ENCODE peak calls at places on chromosomes 3 and 15, in five cellular contexts. Y is cardiac fibroblast; F is foreskin fibroblast; M is Panc1; G is CD4-positive, alpha-beta T cell. Z is an unnamed sample.

GRCh38 chr3:43246956-43247355 is 39.4 kb upstream of the SNRK start:
- DNase-seq in Y (peak; percentile 70), F (no peak), M (no peak), G (no peak), Z (no peak)

GRCh38 chr3:79564192-79564591 is 203.6 kb downstream of the ROBO1 start:
- DNase-seq in Y (no peak), F (no peak), M (no peak), G (no peak), Z (no peak)

GRCh38 chr3:104411760-104412159 is 954.9 kb upstream of the ALCAM start:
- DNase-seq in Y (no peak), F (no peak), M (no peak), G (no peak), Z (no peak)

GRCh38 chr15:90667063-90667754 is 49.9 kb upstream of the BLM start:
- DNase-seq in Y (no peak), F (peak; percentile 54), M (no peak), G (no peak), Z (no peak)

GRCh38 chr15:70190965-70191364 is 93.2 kb upstream of the TLE3 start:
- DNase-seq in Y (no peak), F (no peak), M (no peak), G (no peak), Z (no peak)

GRCh38 chr15:63094495-63094931 is 27.1 kb upstream of the LACTB start:
- DNase-seq in Y (peak; percentile 43), F (peak; percentile 67), M (no peak), G (no peak), Z (no peak)

GRCh38 chr15:74314897-74315438 is 52.5 kb downstream of the CYP11A1 start:
- DNase-seq in Y (no peak), F (no peak), M (no peak), G (no peak), Z (no peak)

GRCh38 chr3:23944007-23944760 is 902 bp upstream of the NR1D2 start:
- DNase-seq in Y (no peak), F (peak; percentile 39), M (no peak), G (no peak), Z (no peak)

GRCh38 chr3:10198761-10199688 is 34.3 kb downstream of the IRAK2 start:
- DNase-seq in Y (peak; percentile 71), F (peak; percentile 59), M (no peak), G (peak; percentile 64), Z (no peak)

GRCh38 chr3:18445421-18446066 is 20.4 kb upstream of the SATB1 start:
- DNase-seq in Y (no peak), F (peak; percentile 9), M (no peak), G (peak; percentile 69), Z (no peak)

GRCh38 chr3:141452045-141452444 is 34.8 kb upstream of the RASA2 start:
- DNase-seq in Y (peak; percentile 88), F (peak; percentile 84), M (peak; percentile 47), G (peak; percentile 15), Z (no peak)

GRCh38 chr15:91271565-91272153 is 171.6 kb downstream of the SV2B start:
- DNase-seq in Y (peak; percentile 77), F (peak; percentile 79), M (peak; percentile 52), G (peak; percentile 33), Z (peak; percentile 42)

GRCh38 chr3:6351752-6352151 is 509.2 kb upstream of the GRM7 start:
- DNase-seq in Y (no peak), F (no peak), M (no peak), G (no peak), Z (no peak)

GRCh38 chr15:50358805-50359204 is 3.8 kb upstream of the GABPB1 start:
- DNase-seq in Y (peak; percentile 44), F (peak; percentile 68), M (no peak), G (no peak), Z (no peak)

GRCh38 chr15:66738595-66738994 is 36.6 kb downstream of the SMAD6 start:
- DNase-seq in Y (no peak), F (no peak), M (no peak), G (no peak), Z (no peak)

GRCh38 chr3:147361671-147362420 is 44.5 kb downstream of the ZIC4 start:
- DNase-seq in Y (peak; percentile 7), F (peak; percentile 32), M (peak; percentile 5), G (no peak), Z (peak; percentile 37)

GRCh38 chr15:82833283-82833682 is 23.9 kb downstream of the WHAMM start:
- DNase-seq in Y (no peak), F (no peak), M (no peak), G (no peak), Z (no peak)

GRCh38 chr3:38163117-38163870 is 2.0 kb upstream of the OXSR1 start:
- DNase-seq in Y (no peak), F (no peak), M (no peak), G (no peak), Z (no peak)
- TF ChIP-seq CTCF in Y (peak; percentile 7), F (no peak), M (peak; percentile 34), G (no peak), Z (peak; percentile 26)

GRCh38 chr3:126995254-126995770 is 12.4 kb downstream of the PLXNA1 start:
- DNase-seq in Y (no peak), F (no peak), M (no peak), G (no peak), Z (no peak)

GRCh38 chr3:126994661-126995161 is 11.8 kb downstream of the PLXNA1 start:
- DNase-seq in Y (peak; percentile 87), F (peak; percentile 37), M (no peak), G (no peak), Z (no peak)

GRCh38 chr3:126996905-126997304 is 14.0 kb downstream of the PLXNA1 start:
- DNase-seq in Y (peak; percentile 19), F (peak; percentile 80), M (no peak), G (no peak), Z (no peak)

GRCh38 chr3:126997455-126998038 is 14.6 kb downstream of the PLXNA1 start:
- DNase-seq in Y (no peak), F (no peak), M (no peak), G (no peak), Z (no peak)

DNA sequence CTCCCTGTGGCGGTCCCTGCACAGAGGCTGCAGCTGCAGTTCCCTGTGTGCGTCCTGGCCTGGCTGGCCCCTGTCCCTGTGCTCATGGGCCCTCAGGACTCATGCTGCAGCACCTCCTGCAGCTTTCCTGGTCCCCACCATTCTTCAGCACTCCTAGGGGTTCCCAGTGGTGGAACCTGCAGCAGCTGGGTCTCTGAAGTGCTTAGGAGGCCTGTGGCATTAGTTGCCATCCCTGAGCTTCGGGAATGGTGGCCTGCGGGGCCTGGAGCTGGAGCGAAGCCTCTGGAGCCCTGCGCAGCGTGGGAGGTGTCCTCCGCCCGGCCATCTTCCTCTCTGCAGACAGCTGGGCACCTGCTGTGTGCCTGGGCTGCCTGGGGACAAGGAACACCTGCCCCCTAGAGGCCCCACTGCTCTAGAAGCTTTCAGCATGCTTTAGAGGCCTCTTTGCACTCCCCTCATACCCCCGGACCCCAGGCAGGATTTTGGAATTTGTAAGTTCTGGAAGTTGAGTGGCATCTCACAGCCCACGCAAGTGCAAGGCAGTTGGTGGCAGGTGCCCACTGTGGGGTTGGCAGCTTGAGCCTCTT is 13.1 kb downstream of the PLXNA1 start:
- DNase-seq in Y (no peak), F (no peak), M (no peak), G (no peak), Z (no peak)
- TF ChIP-seq CTCF in Y (no peak), F (peak; percentile 20), M (no peak), G (no peak), Z (no peak)

DNA sequence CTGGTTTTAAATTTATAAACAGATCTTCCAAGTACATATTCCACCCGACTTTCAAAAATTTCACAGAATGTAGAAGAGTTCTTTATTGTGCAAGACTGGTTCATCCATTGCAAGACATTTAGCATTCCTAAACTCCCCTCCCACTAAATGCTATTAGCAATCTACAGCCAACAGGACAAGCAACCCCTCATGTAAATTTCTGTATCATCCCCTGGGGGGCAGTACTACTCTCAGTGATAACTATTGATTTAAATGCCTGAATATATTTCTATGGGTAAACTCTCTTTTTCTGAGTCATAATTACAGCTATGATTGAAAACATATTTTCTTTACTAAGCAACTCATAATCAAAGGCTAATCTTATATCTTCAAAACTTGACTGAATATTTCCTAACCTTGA is 10.7 kb upstream of the SLC15A2 start:
- DNase-seq in Y (peak; percentile 44), F (peak; percentile 6), M (no peak), G (no peak), Z (no peak)
- TF ChIP-seq CTCF in Y (peak; percentile 7), F (no peak), M (peak; percentile 54), G (no peak), Z (peak; percentile 34)

DNA sequence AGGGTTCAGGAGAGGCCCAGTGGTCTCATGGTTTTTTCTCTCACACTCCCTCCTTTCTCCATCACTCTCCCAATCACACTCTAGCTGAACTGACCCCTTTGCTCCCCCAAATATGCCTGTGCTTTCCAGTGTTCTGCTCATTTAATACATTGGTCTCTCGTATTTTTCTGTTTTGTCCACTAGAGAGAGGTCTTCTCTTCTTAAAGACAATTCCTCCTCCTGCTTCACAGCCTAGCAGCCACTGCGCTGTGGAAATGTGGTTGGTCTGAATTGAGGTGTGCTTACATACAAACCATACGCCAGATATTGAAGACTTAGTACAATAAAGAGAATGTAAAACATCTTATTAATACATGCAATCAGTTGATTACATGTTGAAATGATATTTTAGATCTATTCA is 60.6 kb upstream of the XCR1 start:
- DNase-seq in Y (peak; percentile 59), F (peak; percentile 76), M (no peak), G (no peak), Z (no peak)
- TF ChIP-seq CTCF in Y (peak; percentile 21), F (peak; percentile 13), M (peak; percentile 29), G (no peak), Z (no peak)

GRCh38 chr15:48968066-48968465 is 4.3 kb upstream of the SHC4 start:
- DNase-seq in Y (no peak), F (no peak), M (no peak), G (no peak), Z (no peak)

GRCh38 chr15:48964898-48965297 is 1.2 kb upstream of the SHC4 start:
- DNase-seq in Y (no peak), F (no peak), M (no peak), G (no peak), Z (no peak)

GRCh38 chr15:48966595-48967301 is 3.0 kb upstream of the SHC4 start:
- DNase-seq in Y (no peak), F (peak; percentile 74), M (no peak), G (no peak), Z (no peak)

GRCh38 chr15:48967336-48967735 is 3.6 kb upstream of the SHC4 start:
- DNase-seq in Y (no peak), F (no peak), M (no peak), G (no peak), Z (no peak)

DNA sequence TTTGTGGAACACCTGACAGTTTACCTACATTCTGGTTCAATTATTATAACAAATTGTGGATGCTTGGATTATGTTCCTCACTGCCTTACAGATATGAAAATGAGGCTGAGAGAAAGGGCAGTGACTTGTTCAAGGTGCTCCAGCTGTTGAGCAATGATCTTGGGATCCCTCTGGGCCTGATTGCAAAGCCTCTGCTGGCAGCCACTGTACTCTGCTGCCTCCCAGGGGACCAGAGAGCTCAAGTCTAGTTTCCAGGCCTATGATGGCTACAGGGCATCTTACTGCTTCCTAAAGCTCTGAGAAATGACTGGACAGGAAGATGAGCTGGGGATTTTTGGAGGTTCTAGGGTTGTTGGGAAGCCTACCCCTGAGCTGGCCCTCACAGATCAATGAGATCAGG is 2.3 kb upstream of the SHC4 start:
- DNase-seq in Y (peak; percentile 70), F (peak; percentile 83), M (no peak), G (no peak), Z (no peak)
- TF ChIP-seq CTCF in Y (peak; percentile 19), F (peak; percentile 29), M (peak; percentile 41), G (no peak), Z (no peak)